ENCODE peak calls at places on chromosomes 11 and 22, in eight cellular contexts. One of them, this sample, is unnamed.

GRCh38 chr22:27201741-27202140 is 544.4 kb downstream of the MIAT start:
- DNase-seq in H54: no peak
- DNase-seq in upper lobe of left lung: no peak
- DNase-seq in esophagus squamous epithelium: no peak
- DNase-seq in tibial nerve: no peak
- DNase-seq in gastrocnemius medialis: no peak
- DNase-seq in A549: no peak
- DNase-seq in stomach: no peak
- DNase-seq in this sample: no peak

GRCh38 chr11:75263944-75264349 is 23.4 kb downstream of the TPBGL start:
- DNase-seq in gastrocnemius medialis: peak
- DNase-seq in stomach: no peak
- DNase-seq in H54: no peak
- DNase-seq in A549: no peak
- DNase-seq in esophagus squamous epithelium: no peak
- DNase-seq in tibial nerve: no peak
- DNase-seq in upper lobe of left lung: peak
- DNase-seq in this sample: no peak

GRCh38 chr11:78914503-78914902 is 339.8 kb upstream of the NARS2 start:
- DNase-seq in stomach: no peak
- DNase-seq in gastrocnemius medialis: no peak
- DNase-seq in A549: no peak
- DNase-seq in tibial nerve: no peak
- DNase-seq in esophagus squamous epithelium: no peak
- DNase-seq in upper lobe of left lung: no peak
- DNase-seq in H54: no peak
- DNase-seq in this sample: no peak

GRCh38 chr11:60455531-60456042 is at the start of gene MS4A1:
- DNase-seq in esophagus squamous epithelium: no peak
- DNase-seq in gastrocnemius medialis: no peak
- DNase-seq in A549: no peak
- DNase-seq in tibial nerve: no peak
- DNase-seq in upper lobe of left lung: no peak
- DNase-seq in H54: no peak
- DNase-seq in stomach: no peak
- DNase-seq in this sample: no peak

GRCh38 chr11:55669376-55669775 is 7.4 kb downstream of the OR4C6 start:
- DNase-seq in A549: no peak
- DNase-seq in upper lobe of left lung: no peak
- DNase-seq in tibial nerve: no peak
- DNase-seq in esophagus squamous epithelium: no peak
- DNase-seq in gastrocnemius medialis: no peak
- DNase-seq in stomach: no peak
- DNase-seq in H54: no peak
- DNase-seq in this sample: no peak

GRCh38 chr22:29475550-29475949 is 4.5 kb upstream of the NEFH start:
- DNase-seq in upper lobe of left lung: no peak
- DNase-seq in esophagus squamous epithelium: no peak
- DNase-seq in tibial nerve: no peak
- DNase-seq in gastrocnemius medialis: no peak
- DNase-seq in A549: no peak
- DNase-seq in H54: no peak
- DNase-seq in stomach: no peak
- DNase-seq in this sample: no peak

GRCh38 chr22:40478456-40479125 is 108.2 kb downstream of the SGSM3 start:
- DNase-seq in stomach: no peak
- DNase-seq in tibial nerve: no peak
- DNase-seq in esophagus squamous epithelium: no peak
- DNase-seq in A549: no peak
- DNase-seq in gastrocnemius medialis: no peak
- DNase-seq in upper lobe of left lung: no peak
- DNase-seq in H54: no peak
- DNase-seq in this sample: no peak

GRCh38 chr11:47213985-47214564 is 699 bp upstream of the DDB2 start:
- DNase-seq in tibial nerve: peak
- DNase-seq in H54: peak
- DNase-seq in esophagus squamous epithelium: peak
- DNase-seq in stomach: peak
- DNase-seq in gastrocnemius medialis: peak
- DNase-seq in A549: peak
- DNase-seq in upper lobe of left lung: peak
- DNase-seq in this sample: peak

GRCh38 chr11:26976389-26976788 is 17.5 kb upstream of the FIBIN start:
- DNase-seq in H54: no peak
- DNase-seq in A549: no peak
- DNase-seq in gastrocnemius medialis: no peak
- DNase-seq in tibial nerve: no peak
- DNase-seq in esophagus squamous epithelium: no peak
- DNase-seq in stomach: no peak
- DNase-seq in upper lobe of left lung: no peak
- DNase-seq in this sample: no peak

GRCh38 chr22:27358096-27358870 is 443.3 kb downstream of the MN1 start:
- DNase-seq in upper lobe of left lung: no peak
- DNase-seq in A549: no peak
- DNase-seq in H54: no peak
- DNase-seq in gastrocnemius medialis: no peak
- DNase-seq in esophagus squamous epithelium: no peak
- DNase-seq in stomach: no peak
- DNase-seq in tibial nerve: no peak
- DNase-seq in this sample: no peak

GRCh38 chr11:42992594-42992993 is 319.2 kb upstream of the API5 start:
- DNase-seq in upper lobe of left lung: no peak
- DNase-seq in stomach: no peak
- DNase-seq in esophagus squamous epithelium: no peak
- DNase-seq in tibial nerve: no peak
- DNase-seq in A549: no peak
- DNase-seq in H54: no peak
- DNase-seq in gastrocnemius medialis: no peak
- DNase-seq in this sample: no peak

GRCh38 chr11:96070453-96070852 is 146.5 kb upstream of the MTMR2 start:
- DNase-seq in tibial nerve: no peak
- DNase-seq in stomach: no peak
- DNase-seq in H54: no peak
- DNase-seq in esophagus squamous epithelium: no peak
- DNase-seq in gastrocnemius medialis: no peak
- DNase-seq in upper lobe of left lung: no peak
- DNase-seq in A549: no peak
- DNase-seq in this sample: no peak

GRCh38 chr11:46234261-46234660 is 43.2 kb upstream of the CREB3L1 start:
- DNase-seq in A549: no peak
- DNase-seq in upper lobe of left lung: no peak
- DNase-seq in gastrocnemius medialis: no peak
- DNase-seq in esophagus squamous epithelium: no peak
- DNase-seq in H54: no peak
- DNase-seq in tibial nerve: no peak
- DNase-seq in stomach: no peak
- DNase-seq in this sample: no peak

GRCh38 chr11:7892751-7893356 is 38.2 kb downstream of the OR10A6 start:
- DNase-seq in tibial nerve: no peak
- DNase-seq in A549: peak
- DNase-seq in H54: peak
- DNase-seq in stomach: no peak
- DNase-seq in gastrocnemius medialis: no peak
- DNase-seq in upper lobe of left lung: no peak
- DNase-seq in esophagus squamous epithelium: no peak
- DNase-seq in this sample: peak

GRCh38 chr11:76293189-76293631 is 86.9 kb upstream of the WNT11 start:
- DNase-seq in esophagus squamous epithelium: no peak
- DNase-seq in tibial nerve: no peak
- DNase-seq in gastrocnemius medialis: no peak
- DNase-seq in A549: no peak
- DNase-seq in stomach: no peak
- DNase-seq in upper lobe of left lung: no peak
- DNase-seq in H54: no peak
- DNase-seq in this sample: no peak

GRCh38 chr22:24525416-24526037 is 29.4 kb downstream of the GUCD1 start:
- DNase-seq in esophagus squamous epithelium: no peak
- DNase-seq in H54: peak
- DNase-seq in gastrocnemius medialis: peak
- DNase-seq in A549: peak
- DNase-seq in stomach: peak
- DNase-seq in upper lobe of left lung: peak
- DNase-seq in tibial nerve: peak
- DNase-seq in this sample: peak

GRCh38 chr11:58204042-58204441 is at the start of gene OR1S2:
- DNase-seq in esophagus squamous epithelium: no peak
- DNase-seq in gastrocnemius medialis: no peak
- DNase-seq in H54: no peak
- DNase-seq in tibial nerve: no peak
- DNase-seq in stomach: no peak
- DNase-seq in upper lobe of left lung: no peak
- DNase-seq in A549: no peak
- DNase-seq in this sample: no peak

GRCh38 chr22:36743011-36743410 is 32.9 kb downstream of the IFT27 start:
- DNase-seq in H54: no peak
- DNase-seq in esophagus squamous epithelium: no peak
- DNase-seq in stomach: no peak
- DNase-seq in upper lobe of left lung: peak
- DNase-seq in A549: no peak
- DNase-seq in tibial nerve: no peak
- DNase-seq in gastrocnemius medialis: no peak
- DNase-seq in this sample: no peak

DNA sequence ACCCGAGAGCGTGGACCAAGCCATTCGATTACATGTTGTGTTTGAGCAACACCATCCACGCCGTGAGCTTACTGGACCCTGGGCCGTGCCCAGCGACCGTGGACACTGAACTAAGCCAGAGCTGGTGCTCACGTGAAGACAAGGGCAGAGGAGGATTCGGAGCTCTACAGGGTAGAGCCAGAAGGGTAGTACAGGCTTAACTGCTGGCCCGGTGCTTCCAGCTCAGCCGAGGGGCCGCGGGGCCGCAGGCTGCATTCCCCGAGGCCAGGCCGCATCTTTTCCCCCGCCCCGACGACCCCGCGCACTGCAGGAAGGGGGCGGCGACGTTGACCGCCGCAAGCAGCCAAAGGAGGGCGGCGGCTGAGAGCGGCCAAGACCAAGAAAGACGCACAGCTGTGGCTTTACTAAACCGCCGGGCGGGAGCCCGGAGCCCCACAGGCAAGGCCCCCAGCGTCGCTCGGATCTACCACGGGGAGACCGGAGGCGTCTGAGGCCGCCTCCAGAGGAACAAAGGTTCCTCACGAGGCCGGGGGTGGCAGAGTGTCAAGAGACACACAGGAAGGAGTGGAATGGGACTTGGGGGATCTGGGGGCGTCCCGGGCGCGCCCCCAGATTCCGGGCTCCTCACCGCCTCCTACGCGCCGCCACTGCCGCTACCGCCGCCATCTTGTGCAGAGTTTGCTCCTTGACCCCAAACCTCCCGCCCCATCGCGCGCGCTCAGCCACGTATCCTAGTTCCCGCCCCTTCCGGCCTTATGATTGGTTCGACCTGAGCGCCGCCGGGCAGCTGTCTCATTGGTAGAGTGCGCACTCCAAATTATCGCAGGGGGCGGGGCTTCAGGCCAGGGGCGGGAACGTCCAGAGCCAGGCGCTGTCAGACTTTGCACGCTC is at the start of gene GANAB:
- DNase-seq in gastrocnemius medialis: peak
- DNase-seq in upper lobe of left lung: peak
- DNase-seq in stomach: peak
- DNase-seq in A549: peak
- DNase-seq in tibial nerve: peak
- DNase-seq in esophagus squamous epithelium: peak
- DNase-seq in H54: peak
- DNase-seq in this sample: peak
- TF ChIP-seq POLR2A in gastrocnemius medialis: peak
- TF ChIP-seq POLR2A in upper lobe of left lung: no peak
- TF ChIP-seq POLR2A in stomach: peak
- TF ChIP-seq POLR2A in A549: peak
- TF ChIP-seq POLR2A in tibial nerve: peak
- TF ChIP-seq POLR2A in esophagus squamous epithelium: peak
- TF ChIP-seq POLR2A in H54: peak
- TF ChIP-seq POLR2A in this sample: peak

DNA sequence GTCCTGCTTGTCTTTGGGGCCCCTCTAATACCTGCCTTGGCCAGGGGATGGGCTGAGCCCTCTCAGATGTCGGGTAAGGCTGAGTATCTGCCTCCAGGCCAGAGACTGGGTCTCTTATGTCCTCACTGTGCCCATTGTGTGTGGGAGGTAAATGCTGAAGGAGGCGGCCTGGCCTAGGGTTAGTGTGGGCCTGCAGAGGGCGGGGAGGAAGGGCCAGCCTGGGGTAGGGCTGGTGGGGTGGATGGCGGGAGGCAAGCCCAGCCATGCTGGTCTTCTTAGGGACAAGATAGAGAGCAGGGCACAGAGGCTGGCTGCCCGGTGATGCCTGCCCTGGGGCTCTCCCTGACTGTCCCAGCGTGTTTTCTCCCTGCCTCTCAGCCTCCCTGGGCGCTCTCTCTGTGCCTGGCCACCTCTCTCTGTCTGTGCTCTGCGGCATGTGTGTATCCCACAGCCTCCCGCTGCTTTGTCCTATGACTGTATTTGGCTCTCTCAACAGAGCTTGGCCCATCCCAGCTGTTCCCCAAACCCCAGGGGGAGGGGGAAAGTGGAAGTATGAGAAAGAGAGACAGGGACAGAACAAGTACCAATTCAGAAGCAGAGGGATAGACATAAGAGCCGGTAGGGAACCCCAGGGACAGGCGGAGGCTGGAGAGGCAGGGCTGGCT is 57.0 kb downstream of the PDE2A start:
- DNase-seq in tibial nerve: no peak
- DNase-seq in A549: no peak
- DNase-seq in H54: peak
- DNase-seq in stomach: no peak
- DNase-seq in upper lobe of left lung: no peak
- DNase-seq in gastrocnemius medialis: peak
- DNase-seq in esophagus squamous epithelium: no peak
- DNase-seq in this sample: no peak
- TF ChIP-seq POLR2A in tibial nerve: no peak
- TF ChIP-seq POLR2A in A549: no peak
- TF ChIP-seq POLR2A in H54: no peak
- TF ChIP-seq POLR2A in stomach: no peak
- TF ChIP-seq POLR2A in upper lobe of left lung: no peak
- TF ChIP-seq POLR2A in gastrocnemius medialis: no peak
- TF ChIP-seq POLR2A in esophagus squamous epithelium: peak
- TF ChIP-seq POLR2A in this sample: no peak

DNA sequence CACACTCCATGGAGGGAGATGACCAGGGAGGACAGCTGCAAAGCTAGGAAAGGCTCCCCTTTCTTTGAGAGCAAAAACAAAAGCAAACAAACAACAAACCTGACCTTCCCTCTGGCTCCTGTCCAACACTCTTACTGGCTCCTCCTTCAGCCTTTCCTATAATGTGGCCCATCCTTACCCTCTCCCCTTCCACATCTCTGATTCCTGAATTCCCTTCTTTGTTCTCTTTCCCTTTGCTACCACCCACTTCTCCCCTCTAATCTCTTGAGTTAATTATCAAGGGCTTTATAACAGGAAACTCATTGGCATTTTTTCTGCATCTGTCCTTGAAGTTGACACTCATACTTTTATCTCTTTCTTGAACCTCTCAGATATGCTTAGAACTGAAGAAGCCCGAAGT is 56.3 kb downstream of the ZNF280B start:
- DNase-seq in esophagus squamous epithelium: no peak
- DNase-seq in A549: no peak
- DNase-seq in tibial nerve: no peak
- DNase-seq in stomach: no peak
- DNase-seq in H54: no peak
- DNase-seq in upper lobe of left lung: no peak
- DNase-seq in gastrocnemius medialis: no peak
- DNase-seq in this sample: no peak
- TF ChIP-seq POLR2A in esophagus squamous epithelium: no peak
- TF ChIP-seq POLR2A in A549: no peak
- TF ChIP-seq POLR2A in tibial nerve: no peak
- TF ChIP-seq POLR2A in stomach: no peak
- TF ChIP-seq POLR2A in H54: no peak
- TF ChIP-seq POLR2A in upper lobe of left lung: no peak
- TF ChIP-seq POLR2A in gastrocnemius medialis: no peak
- TF ChIP-seq POLR2A in this sample: no peak

GRCh38 chr11:767238-767637 is 10.0 kb downstream of the GATD1 start:
- DNase-seq in H54: no peak
- DNase-seq in gastrocnemius medialis: no peak
- DNase-seq in A549: no peak
- DNase-seq in esophagus squamous epithelium: no peak
- DNase-seq in stomach: no peak
- DNase-seq in upper lobe of left lung: no peak
- DNase-seq in tibial nerve: no peak
- DNase-seq in this sample: no peak
- TF ChIP-seq POLR2A in H54: no peak
- TF ChIP-seq POLR2A in gastrocnemius medialis: no peak
- TF ChIP-seq POLR2A in A549: no peak
- TF ChIP-seq POLR2A in esophagus squamous epithelium: no peak
- TF ChIP-seq POLR2A in stomach: no peak
- TF ChIP-seq POLR2A in upper lobe of left lung: no peak
- TF ChIP-seq POLR2A in tibial nerve: no peak
- TF ChIP-seq POLR2A in this sample: no peak